ENCODE peak calls at places on chromosomes 3 and 15, in ten cellular contexts. F is Ammon's horn; N is stimulated activated CD4-positive, alpha-beta T cell treated with anti-CD3 and anti-CD28 coated beads, Interleukin-4, amount 100 ng/mL, for 48 hours; I is psoas muscle; E is sciatic nerve; R is DMS53; V is AG08396; J is HCT116; S is adipocyte; C is endothelial cell of umbilical vein. O is an unnamed sample.

GRCh38 chr3:12193485-12194165 is 34.9 kb upstream of the TIMP4 start:
- DNase-seq in F (no peak), N (no peak), I (no peak), E (no peak), R (peak), V (peak), J (peak), S (peak), C (peak), O (peak)

GRCh38 chr3:185081516-185081915 is 71.3 kb downstream of the C3orf70 start:
- DNase-seq in F (no peak), N (no peak), I (no peak), E (no peak), R (no peak), V (no peak), J (no peak), S (no peak), C (no peak), O (no peak)

GRCh38 chr15:101052031-101052620 is 133.0 kb downstream of the LRRK1 start:
- DNase-seq in F (no peak), N (no peak), I (no peak), E (no peak), R (no peak), V (no peak), J (no peak), S (no peak), C (no peak), O (no peak)

GRCh38 chr3:71956716-71957115 is 171.8 kb upstream of the PROK2 start:
- DNase-seq in F (no peak), N (no peak), I (no peak), E (no peak), R (peak), V (no peak), J (no peak), S (no peak), C (no peak), O (no peak)

GRCh38 chr3:133413166-133414020 is 13.5 kb downstream of the BFSP2 start:
- DNase-seq in F (peak), N (no peak), I (no peak), E (no peak), R (peak), V (peak), J (no peak), S (peak), C (no peak), O (no peak)

GRCh38 chr3:23758253-23758838 is 47.4 kb upstream of the UBE2E1 start:
- DNase-seq in F (no peak), N (no peak), I (no peak), E (no peak), R (no peak), V (no peak), J (no peak), S (no peak), C (no peak), O (no peak)

GRCh38 chr3:131711114-131711786 is 208.5 kb upstream of the MRPL3 start:
- DNase-seq in F (no peak), N (no peak), I (no peak), E (no peak), R (peak), V (no peak), J (no peak), S (no peak), C (no peak), O (no peak)

GRCh38 chr15:62164500-62165028 is 521 bp downstream of the C2CD4B start:
- DNase-seq in F (no peak), N (no peak), I (peak), E (no peak), R (peak), V (peak), J (no peak), S (peak), C (no peak), O (no peak)